ENCODE peak calls at places on chromosomes 1 and 21, in four cellular contexts. One of them, this sample, is unnamed.

GRCh38 chr21:45033791-45034555 is 40.4 kb upstream of the ADARB1 start:
- ATAC-seq in GM12878: no peak
- ATAC-seq in upper lobe of left lung: peak; percentile 24
- ATAC-seq in A549: no peak
- ATAC-seq in this sample: peak; percentile 81

GRCh38 chr21:34534522-34534921 is 22.5 kb upstream of the KCNE1 start:
- ATAC-seq in upper lobe of left lung: peak; percentile 60
- ATAC-seq in A549: no peak
- ATAC-seq in GM12878: peak; percentile 98
- ATAC-seq in this sample: peak; percentile 31

GRCh38 chr1:111769517-111770146 is 13.9 kb downstream of the DDX20 start:
- ATAC-seq in GM12878: peak; percentile 79
- ATAC-seq in A549: peak; percentile 51
- ATAC-seq in upper lobe of left lung: no peak
- ATAC-seq in this sample: no peak

GRCh38 chr1:36910281-36910725 is 124.0 kb downstream of the GRIK3 start:
- ATAC-seq in upper lobe of left lung: no peak
- ATAC-seq in A549: no peak
- ATAC-seq in GM12878: peak; percentile 45
- ATAC-seq in this sample: no peak

GRCh38 chr1:228898582-228898992 is 163.3 kb downstream of the RHOU start:
- ATAC-seq in upper lobe of left lung: no peak
- ATAC-seq in A549: no peak
- ATAC-seq in GM12878: peak; percentile 97
- ATAC-seq in this sample: no peak

GRCh38 chr1:19819701-19820100 is 4.6 kb upstream of the RNF186 start:
- ATAC-seq in GM12878: no peak
- ATAC-seq in A549: no peak
- ATAC-seq in upper lobe of left lung: no peak
- ATAC-seq in this sample: no peak

GRCh38 chr1:87149166-87150065 is 179.3 kb upstream of the LMO4 start:
- ATAC-seq in A549: no peak
- ATAC-seq in GM12878: no peak
- ATAC-seq in upper lobe of left lung: no peak
- ATAC-seq in this sample: no peak

GRCh38 chr1:77539510-77540142 is 142.8 kb downstream of the ZZZ3 start:
- ATAC-seq in GM12878: peak; percentile 8
- ATAC-seq in A549: peak; percentile 84
- ATAC-seq in upper lobe of left lung: peak; percentile 68
- ATAC-seq in this sample: peak; percentile 60

GRCh38 chr1:232992227-232992626 is 41.8 kb downstream of the NTPCR start:
- ATAC-seq in GM12878: no peak
- ATAC-seq in A549: no peak
- ATAC-seq in upper lobe of left lung: no peak
- ATAC-seq in this sample: no peak

GRCh38 chr21:43340491-43341348 is 86.2 kb downstream of the SIK1 start:
- ATAC-seq in GM12878: no peak
- ATAC-seq in upper lobe of left lung: no peak
- ATAC-seq in A549: peak; percentile 55
- ATAC-seq in this sample: no peak

GRCh38 chr21:37430184-37430821 is 63.7 kb downstream of the DYRK1A start:
- ATAC-seq in GM12878: no peak
- ATAC-seq in A549: no peak
- ATAC-seq in upper lobe of left lung: no peak
- ATAC-seq in this sample: no peak

GRCh38 chr1:182713939-182714338 is 29.6 kb upstream of the RGS8 start:
- ATAC-seq in A549: no peak
- ATAC-seq in GM12878: no peak
- ATAC-seq in upper lobe of left lung: no peak
- ATAC-seq in this sample: no peak

GRCh38 chr1:182720465-182720864 is 36.1 kb upstream of the RGS8 start:
- ATAC-seq in GM12878: no peak
- ATAC-seq in A549: peak; percentile 81
- ATAC-seq in upper lobe of left lung: no peak
- ATAC-seq in this sample: no peak

GRCh38 chr1:182718311-182718710 is 33.9 kb upstream of the RGS8 start:
- ATAC-seq in GM12878: peak; percentile 80
- ATAC-seq in A549: peak; percentile 78
- ATAC-seq in upper lobe of left lung: no peak
- ATAC-seq in this sample: no peak

GRCh38 chr1:182715531-182715930 is 31.1 kb upstream of the RGS8 start:
- ATAC-seq in GM12878: no peak
- ATAC-seq in upper lobe of left lung: no peak
- ATAC-seq in A549: no peak
- ATAC-seq in this sample: no peak

DNA sequence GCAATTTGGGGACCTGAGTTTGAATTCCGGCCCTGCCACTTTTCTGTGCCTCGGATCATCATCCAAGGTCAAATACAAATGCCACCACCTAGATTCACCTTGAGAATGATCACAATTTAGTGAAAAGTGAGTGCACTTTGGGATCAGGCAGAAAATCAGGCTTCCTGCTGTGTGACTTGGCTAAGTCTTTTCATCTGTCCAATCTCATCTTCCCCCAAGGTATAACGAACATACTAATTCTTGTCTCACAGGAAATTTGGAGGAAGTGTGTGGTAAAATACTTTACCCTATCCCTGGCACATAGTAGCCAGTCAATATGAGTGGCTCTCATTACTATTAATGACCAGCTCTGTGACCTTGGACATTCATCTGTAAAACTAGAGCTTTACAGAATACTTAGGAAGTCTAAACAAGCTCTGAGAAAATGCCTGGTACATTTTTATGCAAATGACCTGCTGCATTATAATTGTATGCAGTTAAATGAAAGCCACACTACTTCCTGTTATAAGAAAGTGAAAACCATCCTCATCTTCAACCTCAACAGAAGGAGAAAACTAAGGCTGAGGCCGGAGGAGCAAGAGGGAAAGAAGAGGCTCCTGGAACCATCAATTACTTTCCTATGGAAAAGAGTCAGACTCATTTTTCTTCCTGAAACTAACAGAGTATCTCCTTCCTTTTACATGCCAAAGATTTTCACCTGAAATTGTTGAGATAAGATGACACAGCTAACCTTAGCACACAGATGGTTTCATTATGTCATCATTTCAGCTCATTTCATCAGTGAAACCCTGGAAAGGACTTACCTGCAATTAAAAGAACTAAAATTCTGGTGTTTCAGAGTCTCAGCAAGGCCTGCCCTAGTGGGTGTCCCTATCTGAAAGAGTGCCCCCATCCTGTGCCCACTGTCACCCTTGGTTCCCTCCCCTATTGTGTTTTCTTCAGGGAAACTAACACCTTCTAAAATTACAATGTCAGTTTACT is 32.6 kb upstream of the RGS8 start:
- ATAC-seq in GM12878: peak; percentile 62
- ATAC-seq in A549: no peak
- ATAC-seq in upper lobe of left lung: no peak
- ATAC-seq in this sample: no peak
- TF ChIP-seq EP300 in GM12878: no peak
- TF ChIP-seq EP300 in A549: no peak
- TF ChIP-seq EP300 in upper lobe of left lung: no peak
- TF ChIP-seq EP300 in this sample: no peak

GRCh38 chr1:2617981-2618470 is 14.8 kb downstream of the MMEL1 start:
- ATAC-seq in GM12878: no peak
- ATAC-seq in upper lobe of left lung: no peak
- ATAC-seq in A549: no peak
- ATAC-seq in this sample: no peak
- H3K9me3 ChIP-seq in GM12878: peaks cover 2% of the 10 kb centered on the region
- H3K9me3 ChIP-seq in upper lobe of left lung: peaks cover 5% of the 10 kb centered on the region
- H3K9me3 ChIP-seq in A549: peaks cover 11% of the 10 kb centered on the region
- H3K9me3 ChIP-seq in this sample: no peaks in the 10 kb centered on the region

GRCh38 chr1:101112051-101112770 is 86.6 kb upstream of the DPH5 start:
- ATAC-seq in upper lobe of left lung: peak; percentile 73
- ATAC-seq in GM12878: peak; percentile 94
- ATAC-seq in A549: no peak
- ATAC-seq in this sample: peak; percentile 39
- TF ChIP-seq EP300 in upper lobe of left lung: no peak
- TF ChIP-seq EP300 in GM12878: no peak
- TF ChIP-seq EP300 in A549: no peak
- TF ChIP-seq EP300 in this sample: no peak

GRCh38 chr1:65527211-65527610 is 106.7 kb downstream of the LEPR start:
- ATAC-seq in A549: no peak
- ATAC-seq in upper lobe of left lung: no peak
- ATAC-seq in GM12878: no peak
- ATAC-seq in this sample: no peak

GRCh38 chr1:65525297-65526048 is 105.0 kb downstream of the LEPR start:
- ATAC-seq in upper lobe of left lung: no peak
- ATAC-seq in A549: peak; percentile 57
- ATAC-seq in GM12878: no peak
- ATAC-seq in this sample: peak; percentile 51

GRCh38 chr1:65527672-65528071 is 107.2 kb downstream of the LEPR start:
- ATAC-seq in A549: no peak
- ATAC-seq in upper lobe of left lung: no peak
- ATAC-seq in GM12878: no peak
- ATAC-seq in this sample: no peak

GRCh38 chr1:65526049-65526556 is 105.6 kb downstream of the LEPR start:
- ATAC-seq in A549: no peak
- ATAC-seq in GM12878: no peak
- ATAC-seq in upper lobe of left lung: no peak
- ATAC-seq in this sample: no peak

DNA sequence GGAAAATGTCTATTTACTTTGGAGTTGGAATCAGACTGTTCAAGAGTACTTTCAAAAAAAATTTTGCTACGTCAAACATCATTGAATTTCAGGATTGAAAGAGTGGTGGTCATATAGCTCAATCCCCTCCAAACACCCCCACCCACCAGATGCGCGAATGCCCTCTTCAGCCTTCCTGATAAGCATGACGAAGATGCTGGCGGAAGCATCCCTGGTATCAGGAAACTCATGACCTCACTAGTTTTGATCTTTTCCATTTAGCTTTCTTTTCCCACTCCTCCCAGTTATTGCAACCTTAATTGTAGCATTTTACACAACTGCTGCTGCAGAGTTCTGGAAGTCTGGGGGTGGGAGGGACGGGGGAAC is 104.4 kb downstream of the LEPR start:
- ATAC-seq in upper lobe of left lung: no peak
- ATAC-seq in A549: no peak
- ATAC-seq in GM12878: no peak
- ATAC-seq in this sample: peak; percentile 34
- H3K9me3 ChIP-seq in upper lobe of left lung: no peaks in the 10 kb centered on the region
- H3K9me3 ChIP-seq in A549: no peaks in the 10 kb centered on the region
- H3K9me3 ChIP-seq in GM12878: no peaks in the 10 kb centered on the region
- H3K9me3 ChIP-seq in this sample: no peaks in the 10 kb centered on the region

This sample was measured in gastroesophageal sphincter.